ENCODE peak calls at places on chromosomes 13 and 19, in nine cellular contexts. L is ascending aorta; X is neuronal stem cell; M is CD4-positive, alpha-beta memory T cell; N is adrenal gland; D is effector memory CD4-positive, alpha-beta T cell; Y is mucosa of descending colon; J is prostate gland; K is right lobe of liver. I is an unnamed sample. For H3K36me3, the result is how much of the 10 kb centered on the place peaks cover.

GRCh38 chr13:113084094-113084942 is 21.3 kb upstream of the F7 start:
- DNase-seq in X (no peak), K (no peak), L (no peak), N (no peak), M (no peak), Y (peak), J (no peak), D (no peak), I (no peak)

GRCh38 chr13:99990045-99990977 is 8.7 kb downstream of the ZIC2 start:
- DNase-seq in Y (no peak), N (no peak), M (no peak), J (no peak), X (peak), K (no peak), L (no peak), D (no peak), I (no peak)

GRCh38 chr13:38687246-38688229 is 661 bp downstream of the FREM2 start:
- DNase-seq in Y (no peak), K (peak), J (peak), L (no peak), D (no peak), M (no peak), X (no peak), N (no peak), I (no peak)

GRCh38 chr13:109974354-109974753 is 188.0 kb upstream of the IRS2 start:
- DNase-seq in J (no peak), D (no peak), X (no peak), M (no peak), Y (no peak), L (no peak), K (no peak), N (no peak), I (no peak)

GRCh38 chr19:18349524-18350128 is 9.2 kb downstream of the PGPEP1 start:
- DNase-seq in X (no peak), D (no peak), L (no peak), Y (no peak), J (peak), M (no peak), N (peak), K (peak), I (peak)

GRCh38 chr13:76523740-76524382 is 362.3 kb downstream of the KCTD12 start:
- DNase-seq in N (no peak), D (no peak), L (no peak), M (no peak), K (no peak), X (no peak), Y (no peak), J (no peak), I (no peak)

GRCh38 chr19:54191671-54192453 is 754 bp downstream of the TSEN34 start:
- DNase-seq in M (no peak), L (no peak), D (no peak), J (no peak), K (no peak), Y (peak), N (no peak), X (no peak), I (no peak)

GRCh38 chr13:52850396-52851152 is 2.1 kb upstream of the PCDH8 start:
- DNase-seq in Y (peak), M (peak), J (no peak), D (no peak), N (peak), L (peak), X (peak), K (peak), I (peak)

GRCh38 chr13:111344471-111345191 is 24.2 kb downstream of the TEX29 start:
- DNase-seq in D (no peak), M (no peak), N (no peak), L (no peak), K (no peak), Y (no peak), X (peak), J (peak), I (peak)

GRCh38 chr13:29508874-29509249 is 86.6 kb downstream of the SLC7A1 start:
- DNase-seq in N (no peak), M (no peak), X (no peak), Y (no peak), L (no peak), K (no peak), D (no peak), J (no peak), I (no peak)

GRCh38 chr13:98942997-98943396 is 34.9 kb downstream of the DOCK9 start:
- DNase-seq in N (no peak), M (no peak), J (no peak), L (no peak), X (no peak), K (no peak), D (no peak), Y (no peak), I (no peak)

GRCh38 chr19:2273356-2274184 is 8.4 kb downstream of the PEAK3 start:
- DNase-seq in J (peak), N (peak), Y (peak), L (peak), M (peak), X (peak), K (peak), D (peak), I (peak)
- H3K36me3 ChIP-seq in J (under half), N (under half), Y (under half), L (under half), M (under half), X (under half), K (under half), D (under half), I (under half)

DNA sequence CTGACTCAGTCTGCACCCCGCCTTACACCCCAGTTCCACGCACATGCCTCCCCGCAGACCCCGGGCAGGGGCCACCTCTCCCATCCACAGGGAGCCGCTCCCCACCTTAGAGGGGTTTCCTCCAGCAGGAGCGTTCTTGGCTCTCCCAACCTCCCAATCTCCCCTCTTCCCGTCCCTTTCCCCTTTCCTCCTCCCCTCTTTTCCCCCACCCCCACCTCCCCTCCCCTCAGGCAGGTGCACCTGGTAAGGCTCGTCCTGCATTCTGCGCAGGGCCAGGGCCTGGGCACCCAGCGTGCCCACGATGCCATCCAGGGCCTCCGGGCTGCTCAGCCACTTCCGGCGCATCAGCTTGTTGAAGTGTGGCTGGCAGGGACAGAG is 27.3 kb downstream of the EXOC3L2 start:
- DNase-seq in K (no peak), J (no peak), M (no peak), L (no peak), D (no peak), N (no peak), X (no peak), Y (no peak), I (no peak)
- H3K36me3 ChIP-seq in K (under half), J (under half), M (under half), L (under half), D (under half), N (under half), X (under half), Y (under half), I (under half)

GRCh38 chr19:45767881-45768643 is 990 bp downstream of the SIX5 start:
- DNase-seq in K (peak), Y (peak), J (peak), L (peak), N (peak), M (no peak), D (no peak), X (peak), I (peak)

GRCh38 chr19:45769821-45770191 is 754 bp upstream of the SIX5 start:
- DNase-seq in N (peak), Y (peak), X (no peak), K (peak), J (peak), D (peak), L (no peak), M (peak), I (peak)

GRCh38 chr19:45768644-45769053 is 403 bp downstream of the SIX5 start:
- DNase-seq in J (no peak), L (no peak), D (peak), X (no peak), K (peak), Y (peak), N (peak), M (peak), I (peak)

GRCh38 chr19:45770192-45771101 is 1.4 kb upstream of the SIX5 start:
- DNase-seq in N (peak), L (peak), Y (peak), X (peak), K (peak), J (peak), D (peak), M (peak), I (peak)

DNA sequence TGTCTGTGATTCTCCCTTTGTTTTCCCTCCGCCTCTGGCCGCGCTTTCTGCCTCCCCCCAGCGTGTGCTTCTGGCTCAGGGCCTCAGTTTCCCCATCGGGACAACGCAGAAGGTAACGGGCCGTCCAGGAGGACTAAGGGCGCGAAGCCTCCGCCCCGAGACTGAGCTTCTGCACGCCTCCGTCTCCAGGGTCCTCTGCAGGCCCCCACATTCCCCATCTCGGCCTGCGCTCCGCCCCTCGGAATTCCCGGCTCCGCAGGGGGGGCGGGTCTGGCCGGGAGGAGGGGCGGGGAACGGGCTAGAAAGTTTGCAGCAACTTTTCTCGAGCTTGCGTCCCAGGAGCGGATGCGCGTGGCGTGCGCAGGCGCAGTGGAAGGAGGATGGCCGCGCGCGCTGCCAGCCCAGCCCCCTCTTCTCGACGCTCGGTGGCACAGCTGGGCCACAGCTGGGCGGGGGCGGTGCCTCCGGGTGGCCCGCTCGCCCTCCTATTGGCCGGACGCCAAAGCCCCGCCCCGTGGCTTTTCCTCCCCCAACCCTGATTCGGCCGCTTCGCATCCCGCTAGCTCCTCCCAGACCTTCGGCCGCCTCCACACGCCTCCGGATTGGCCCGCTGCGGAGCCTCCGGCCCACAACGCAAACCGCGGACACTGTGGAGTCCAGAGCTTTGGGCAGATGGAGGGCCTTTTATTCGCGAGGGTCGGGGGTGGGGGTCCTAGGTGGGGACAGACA is at the start of gene SIX5:
- DNase-seq in Y (peak), L (peak), X (peak), D (peak), M (peak), K (peak), N (peak), J (peak), I (peak)
- H3K36me3 ChIP-seq in Y (under half), L (under half), X (under half), D (under half), M (under half), K (under half), N (under half), J (under half), I (under half)

DNA sequence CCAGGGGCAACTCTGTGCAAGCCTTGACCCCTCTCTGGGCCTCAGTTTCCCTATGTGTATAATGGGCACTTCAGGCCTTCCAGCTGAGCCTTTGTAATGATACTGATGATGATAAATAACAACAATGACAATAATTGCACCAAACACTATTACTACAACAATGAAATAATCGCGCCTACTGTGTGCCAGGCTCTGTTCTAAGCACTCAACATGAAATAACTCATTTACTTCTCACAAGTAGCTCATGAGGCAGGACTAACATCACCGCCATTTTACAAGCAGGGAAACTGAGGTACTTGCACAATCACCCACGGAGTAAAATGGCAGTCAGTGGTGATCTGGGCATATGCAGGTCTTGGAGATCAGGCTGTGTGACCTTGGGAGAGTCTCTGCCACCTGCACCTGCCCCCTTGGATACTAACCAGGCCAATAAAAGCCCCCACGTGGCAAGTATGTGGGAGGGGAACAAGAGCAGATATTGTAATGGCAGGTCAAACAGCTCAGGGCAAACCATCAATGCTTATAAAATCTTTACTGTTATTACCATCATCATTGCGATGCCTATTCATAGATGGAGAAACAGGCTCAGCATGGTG is 540 bp upstream of the ANGPTL8 start:
- DNase-seq in D (no peak), J (no peak), M (no peak), L (no peak), N (no peak), Y (no peak), X (no peak), K (no peak), I (no peak)
- H3K36me3 ChIP-seq in D (under half), J (under half), M (under half), L (half or more), N (under half), Y (under half), X (under half), K (under half), I (half or more)

DNA sequence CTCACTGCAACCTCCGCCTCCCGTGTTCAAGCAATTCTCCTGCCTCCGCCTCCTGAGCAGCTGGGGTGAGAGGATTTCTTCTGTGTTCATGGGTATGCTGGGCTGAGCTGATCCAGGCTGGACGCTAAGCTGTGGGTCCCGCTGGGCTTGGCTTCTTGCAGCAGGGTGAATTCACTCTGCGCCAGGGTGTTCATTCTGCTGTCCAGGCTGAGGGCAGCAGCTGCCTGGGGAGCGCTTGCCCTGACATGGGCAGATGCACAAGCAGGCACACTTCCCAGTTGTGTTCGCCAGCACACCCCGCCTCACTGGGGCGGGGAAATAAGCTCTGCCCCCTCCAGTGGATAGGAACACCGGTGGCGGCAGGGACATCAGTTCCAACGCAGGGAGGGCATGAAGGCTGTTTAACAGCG is 7.3 kb upstream of the INAFM1 start:
- DNase-seq in X (no peak), Y (no peak), J (no peak), N (no peak), D (no peak), K (peak), M (no peak), L (no peak), I (no peak)
- H3K36me3 ChIP-seq in X (under half), Y (under half), J (under half), N (half or more), D (under half), K (under half), M (under half), L (half or more), I (half or more)

DNA sequence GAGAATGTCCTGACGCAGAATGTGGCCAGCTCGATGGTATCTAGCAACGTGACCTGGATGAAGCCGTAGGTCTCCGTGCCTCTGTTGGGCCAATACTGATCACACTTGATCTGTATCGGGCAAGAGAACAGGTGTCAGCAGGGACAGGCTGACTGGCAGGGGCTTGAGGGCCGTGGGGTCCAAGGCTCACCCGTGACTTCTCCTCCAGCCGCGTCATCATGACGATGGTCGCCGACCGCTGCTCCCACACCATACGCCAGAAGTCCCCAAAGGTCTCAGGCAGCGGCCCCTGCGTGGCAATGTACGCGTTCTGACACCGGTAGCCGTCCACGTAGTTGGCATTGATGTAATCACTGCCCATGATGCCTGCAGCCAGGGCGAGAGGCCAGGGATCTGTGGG is 126.2 kb downstream of the PTPRS start:
- DNase-seq in M (no peak), Y (no peak), L (no peak), X (no peak), K (no peak), N (no peak), J (no peak), D (no peak), I (no peak)
- H3K36me3 ChIP-seq in M (under half), Y (under half), L (half or more), X (half or more), K (under half), N (half or more), J (under half), D (under half), I (half or more)

DNA sequence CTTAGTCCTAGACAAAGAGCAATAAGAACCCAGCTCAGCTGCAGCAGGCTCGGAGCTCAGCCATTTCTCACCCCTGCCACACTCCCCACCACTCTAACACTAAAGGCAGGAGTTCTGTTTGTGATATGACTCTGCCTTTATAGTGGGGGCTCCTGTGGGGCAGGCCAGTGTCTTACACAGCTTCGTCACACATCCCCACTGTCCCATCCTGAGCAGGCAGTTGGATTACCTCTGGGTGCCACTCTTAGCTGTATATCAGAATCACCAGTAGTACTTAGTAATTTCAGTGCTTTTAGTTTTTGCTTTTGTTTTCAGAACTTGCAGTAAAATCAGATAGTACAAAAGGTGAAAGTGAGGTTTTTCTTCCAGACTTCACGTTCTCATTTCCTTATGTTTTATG is 16.8 kb downstream of the SAMD4B start:
- DNase-seq in Y (no peak), M (no peak), L (no peak), X (no peak), K (no peak), N (no peak), D (no peak), J (no peak), I (no peak)
- H3K36me3 ChIP-seq in Y (under half), M (half or more), L (half or more), X (half or more), K (under half), N (half or more), D (half or more), J (under half), I (half or more)

DNA sequence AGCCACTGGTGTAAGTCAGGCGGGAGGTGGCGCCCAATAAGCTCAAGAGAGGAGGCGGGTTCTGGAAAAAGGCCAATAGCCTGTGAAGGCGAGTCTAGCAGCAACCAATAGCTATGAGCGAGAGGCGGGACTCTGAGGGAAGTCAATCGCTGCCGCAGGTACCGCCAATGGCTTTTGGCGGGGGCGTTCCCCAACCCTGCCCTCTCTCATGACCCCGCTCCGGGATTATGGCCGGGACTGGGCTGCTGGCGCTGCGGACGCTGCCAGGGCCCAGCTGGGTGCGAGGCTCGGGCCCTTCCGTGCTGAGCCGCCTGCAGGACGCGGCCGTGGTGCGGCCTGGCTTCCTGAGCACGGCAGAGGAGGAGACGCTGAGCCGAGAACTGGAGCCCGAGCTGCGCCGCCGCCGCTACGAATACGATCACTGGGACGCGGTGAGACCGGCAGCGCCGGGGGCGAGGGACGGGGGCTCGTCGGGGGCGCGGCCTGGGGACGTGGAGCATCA is at the start of gene ALKBH7:
- DNase-seq in Y (peak), M (peak), L (peak), X (peak), K (peak), N (peak), D (peak), J (peak), I (peak)
- H3K36me3 ChIP-seq in Y (under half), M (under half), L (under half), X (under half), K (under half), N (under half), D (under half), J (under half), I (under half)

GRCh38 chr19:2244486-2244885 is 4.6 kb upstream of the AMH start:
- DNase-seq in M (no peak), D (no peak), N (no peak), Y (no peak), X (no peak), K (no peak), J (no peak), L (no peak), I (no peak)
- H3K36me3 ChIP-seq in M (half or more), D (half or more), N (under half), Y (under half), X (under half), K (under half), J (under half), L (half or more), I (half or more)